ENCODE peak calls at places on chromosomes 11 and 22, in five cellular contexts. J is lung, A is epithelial cell of esophagus, V is PC-3, G is A673. H is an unnamed sample.

GRCh38 chr22:26047516-26047915 is 121.7 kb upstream of the SEZ6L start:
- DNase-seq in J (no peak), V (no peak), A (no peak), G (no peak), H (no peak)

GRCh38 chr11:2369320-2369719 is 7.8 kb upstream of the CD81 start:
- DNase-seq in A (no peak), J (no peak), G (no peak), V (no peak), H (no peak)

GRCh38 chr22:25804676-25805075 is 62.7 kb downstream of the MYO18B start:
- DNase-seq in A (no peak), V (no peak), J (no peak), G (no peak), H (no peak)

GRCh38 chr11:3165916-3166267 is 782 bp upstream of the OSBPL5 start:
- DNase-seq in G (no peak), J (no peak), V (no peak), A (no peak), H (no peak)

GRCh38 chr11:46977038-46977818 is 40.7 kb downstream of the CSTPP1 start:
- DNase-seq in V (no peak), G (peak; percentile 84), A (no peak), J (no peak), H (no peak)

GRCh38 chr11:36509265-36509664 is 807 bp downstream of the TRAF6 start:
- DNase-seq in A (peak; percentile 29), G (peak; percentile 77), V (peak; percentile 33), J (no peak), H (no peak)

GRCh38 chr22:35981900-35982299 is 46.7 kb downstream of the RBFOX2 start:
- DNase-seq in J (no peak), A (no peak), G (no peak), V (no peak), H (no peak)

GRCh38 chr22:22789922-22790845 is 97.4 kb upstream of the IGLL5 start:
- DNase-seq in G (no peak), A (no peak), V (no peak), J (no peak), H (peak; percentile 57)

GRCh38 chr11:134734446-134734845 is 322.4 kb upstream of the B3GAT1 start:
- DNase-seq in G (no peak), J (no peak), A (no peak), V (no peak), H (no peak)

GRCh38 chr11:100740440-100740839 is 53.4 kb downstream of the ARHGAP42 start:
- DNase-seq in V (peak; percentile 27), A (no peak), G (no peak), J (no peak), H (no peak)

GRCh38 chr11:2771758-2772466 is 72.1 kb upstream of the KCNQ1OT1 start:
- DNase-seq in V (no peak), J (peak; percentile 21), G (no peak), A (no peak), H (peak; percentile 80)

GRCh38 chr11:35272391-35272821 is 133.4 kb downstream of the CD44 start:
- DNase-seq in V (no peak), G (no peak), A (no peak), J (no peak), H (no peak)

GRCh38 chr11:64863381-64864060 is 14.9 kb downstream of the EHD1 start:
- DNase-seq in G (no peak), A (no peak), V (no peak), J (no peak), H (no peak)

GRCh38 chr11:64866173-64866491 is 12.3 kb downstream of the EHD1 start:
- DNase-seq in G (no peak), V (no peak), A (no peak), J (no peak), H (no peak)

GRCh38 chr11:64865286-64866172 is 12.9 kb downstream of the EHD1 start:
- DNase-seq in V (peak; percentile 46), J (no peak), A (peak; percentile 42), G (no peak), H (no peak)

GRCh38 chr11:64864135-64864472 is 14.3 kb downstream of the EHD1 start:
- DNase-seq in G (no peak), J (no peak), V (no peak), A (no peak), H (no peak)

GRCh38 chr11:64864473-64865285 is 13.7 kb downstream of the EHD1 start:
- DNase-seq in G (no peak), A (peak; percentile 52), J (no peak), V (no peak), H (no peak)
- TF ChIP-seq CTCF in G (no peak), A (no peak), J (no peak), V (no peak), H (no peak)

GRCh38 chr11:125351868-125352250 is 144.2 kb downstream of the FEZ1 start:
- DNase-seq in V (no peak), A (no peak), G (no peak), J (no peak), H (no peak)
- TF ChIP-seq CTCF in V (no peak), A (no peak), G (no peak), J (no peak), H (no peak)

GRCh38 chr11:118996926-118997626 is 862 bp upstream of the CENATAC start:
- DNase-seq in G (peak; percentile 71), A (peak; percentile 28), V (peak; percentile 31), J (no peak), H (no peak)
- TF ChIP-seq CTCF in G (peak; percentile 41), A (peak; percentile 27), V (peak; percentile 23), J (no peak), H (peak; percentile 15)

GRCh38 chr11:131351848-131352247 is 18.6 kb upstream of the NTM start:
- DNase-seq in G (no peak), V (no peak), A (no peak), J (no peak), H (no peak)

GRCh38 chr11:131353761-131354160 is 16.7 kb upstream of the NTM start:
- DNase-seq in G (no peak), V (no peak), A (no peak), J (no peak), H (no peak)

GRCh38 chr11:131354251-131354701 is 16.1 kb upstream of the NTM start:
- DNase-seq in A (no peak), J (no peak), V (no peak), G (no peak), H (no peak)

DNA sequence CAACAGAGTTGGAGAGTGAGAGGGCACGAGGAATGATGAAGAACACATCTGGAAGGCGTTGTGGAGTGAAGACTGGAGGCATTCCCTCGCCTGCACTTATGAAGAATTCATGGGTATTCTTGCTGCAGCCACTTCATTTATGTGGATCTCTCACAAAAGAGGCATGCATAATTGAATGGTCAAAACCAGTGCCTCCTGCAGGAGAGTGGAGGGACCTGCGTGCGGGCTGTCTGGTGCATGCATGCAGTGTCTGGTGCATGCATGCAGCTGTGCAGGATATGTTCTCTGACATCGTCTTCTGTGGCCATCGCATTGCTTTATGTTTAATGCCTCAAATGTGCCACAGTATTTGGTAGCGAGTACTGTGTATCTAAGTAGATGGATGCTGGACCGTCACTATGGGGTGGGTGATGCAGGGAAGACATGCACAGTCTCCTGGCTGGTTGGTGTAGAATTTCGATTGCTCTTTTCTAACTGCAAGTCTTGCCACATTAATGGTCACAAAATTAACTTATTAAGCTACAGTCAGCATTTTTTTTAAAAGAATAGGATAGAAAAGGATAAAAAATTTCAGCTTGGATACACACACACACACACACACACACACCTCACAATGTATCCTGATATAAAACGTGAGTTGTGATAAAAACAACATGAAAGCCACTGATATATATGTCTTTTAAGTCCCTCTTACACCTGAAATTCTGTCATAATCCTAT is 20.9 kb upstream of the NTM start:
- DNase-seq in G (no peak), V (no peak), J (no peak), A (no peak), H (no peak)
- TF ChIP-seq CTCF in G (no peak), V (no peak), J (no peak), A (no peak), H (no peak)

DNA sequence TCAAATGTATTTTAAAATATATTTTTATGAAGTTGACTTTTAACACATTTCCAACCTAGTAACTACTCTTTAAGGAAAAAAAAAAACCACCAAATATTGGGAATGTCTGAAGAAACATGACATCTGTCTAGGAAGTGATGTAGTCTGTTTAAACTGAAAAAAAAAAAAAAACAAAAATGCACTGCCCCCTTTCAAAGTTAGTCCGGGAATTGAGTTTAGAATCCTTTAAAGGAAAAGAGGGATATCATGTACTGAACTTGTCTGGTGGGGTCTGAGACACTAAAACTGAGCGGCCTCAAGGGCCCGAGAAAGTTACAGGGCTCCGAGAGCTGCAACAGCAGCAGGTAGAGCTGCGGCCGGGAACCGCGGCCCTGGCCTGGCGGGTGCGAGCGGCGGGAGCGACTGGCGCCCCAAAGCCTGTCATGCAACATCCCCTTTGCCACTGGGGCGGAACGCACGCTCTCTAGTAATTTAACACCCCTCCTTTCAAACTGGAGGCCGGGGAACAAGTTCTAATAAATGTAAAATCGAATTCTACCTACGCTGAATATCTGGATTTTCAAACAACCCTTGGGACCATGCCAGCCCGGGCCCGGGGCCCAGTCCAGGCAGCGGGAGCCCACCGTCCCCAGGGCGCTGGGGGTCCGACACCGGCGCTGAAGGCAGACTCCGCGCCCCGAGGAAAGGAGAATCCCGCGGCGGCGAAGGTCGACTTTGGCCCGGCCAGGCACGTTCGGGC is 758 bp downstream of the RDX start:
- DNase-seq in J (peak; percentile 42), V (peak; percentile 53), A (peak; percentile 51), G (peak; percentile 74), H (peak; percentile 85)
- TF ChIP-seq CTCF in J (no peak), V (no peak), A (no peak), G (no peak), H (no peak)

DNA sequence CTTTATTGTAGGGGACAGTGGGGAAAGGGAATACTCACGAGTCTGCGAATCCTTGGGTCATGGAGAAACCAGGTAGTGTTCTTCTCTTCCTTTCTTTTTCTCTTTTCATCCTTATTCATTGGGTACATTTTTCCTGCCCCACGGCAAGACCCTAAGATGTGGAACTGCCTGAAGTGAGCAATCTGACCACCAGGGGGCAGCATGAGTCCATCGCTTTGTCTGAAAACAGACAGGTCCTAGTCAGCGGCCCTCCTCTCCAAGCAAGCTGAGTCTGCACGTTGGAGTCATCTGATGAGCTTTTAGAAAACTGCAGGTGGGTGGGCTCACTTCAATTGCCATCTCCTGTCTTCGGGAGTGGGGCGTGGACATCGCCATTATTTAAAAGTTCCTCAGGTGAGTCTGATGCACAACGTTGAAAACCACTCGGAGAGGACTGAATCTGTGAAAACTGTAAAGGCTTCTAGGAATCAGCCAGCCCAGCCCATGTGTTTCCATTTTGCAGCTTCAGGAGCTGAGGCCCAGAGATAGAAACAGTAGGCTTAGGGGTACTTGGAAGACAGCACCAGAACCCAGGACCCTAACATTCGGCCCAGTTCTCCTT is 34.0 kb upstream of the FBXO3 start:
- DNase-seq in V (peak; percentile 90), A (peak; percentile 84), J (peak; percentile 85), G (peak; percentile 98), H (peak; percentile 95)
- TF ChIP-seq CTCF in V (peak; percentile 86), A (peak; percentile 94), J (peak; percentile 78), G (peak; percentile 100), H (peak; percentile 94)

H was measured in osteocyte.